ENCODE peak calls at places on chromosomes 13 and 19, in four cellular contexts. One of them, this sample, is unnamed.

GRCh38 chr13:102312841-102313240 is 89.0 kb downstream of the FGF14 start:
- DNase-seq in aorta: no peak
- DNase-seq in T-helper 9 cell: no peak
- DNase-seq in ELR: no peak
- DNase-seq in this sample: no peak

GRCh38 chr19:1668339-1669123 is 16.1 kb upstream of the TCF3 start:
- DNase-seq in ELR: peak
- DNase-seq in T-helper 9 cell: no peak
- DNase-seq in aorta: no peak
- DNase-seq in this sample: no peak

GRCh38 chr13:26423634-26424033 is 133.8 kb upstream of the WASF3 start:
- DNase-seq in ELR: no peak
- DNase-seq in T-helper 9 cell: no peak
- DNase-seq in aorta: peak
- DNase-seq in this sample: no peak

GRCh38 chr13:110394371-110394841 is 87.3 kb downstream of the COL4A2 start:
- DNase-seq in T-helper 9 cell: no peak
- DNase-seq in ELR: peak
- DNase-seq in aorta: no peak
- DNase-seq in this sample: no peak

GRCh38 chr13:99303863-99304521 is 3.2 kb downstream of the GPR183 start:
- DNase-seq in ELR: no peak
- DNase-seq in aorta: no peak
- DNase-seq in T-helper 9 cell: peak
- DNase-seq in this sample: peak

GRCh38 chr13:106566682-106567420 is 1.1 kb downstream of the ARGLU1 start:
- DNase-seq in T-helper 9 cell: peak
- DNase-seq in ELR: peak
- DNase-seq in aorta: no peak
- DNase-seq in this sample: peak

GRCh38 chr19:6838062-6838655 is 49.2 kb upstream of the ADGRE1 start:
- DNase-seq in aorta: no peak
- DNase-seq in T-helper 9 cell: no peak
- DNase-seq in ELR: no peak
- DNase-seq in this sample: no peak

GRCh38 chr19:18594096-18594823 is 5.7 kb downstream of the REX1BD start:
- DNase-seq in ELR: peak
- DNase-seq in T-helper 9 cell: peak
- DNase-seq in aorta: peak
- DNase-seq in this sample: peak

GRCh38 chr19:48728882-48729645 is 9.5 kb upstream of the MAMSTR start:
- DNase-seq in aorta: no peak
- DNase-seq in T-helper 9 cell: no peak
- DNase-seq in ELR: no peak
- DNase-seq in this sample: no peak

GRCh38 chr19:29712744-29713516 is 2.1 kb downstream of the C19orf12 start:
- DNase-seq in ELR: no peak
- DNase-seq in T-helper 9 cell: no peak
- DNase-seq in aorta: no peak
- DNase-seq in this sample: no peak

GRCh38 chr19:33905473-33905936 is 108.8 kb downstream of the KCTD15 start:
- DNase-seq in ELR: no peak
- DNase-seq in T-helper 9 cell: no peak
- DNase-seq in aorta: peak
- DNase-seq in this sample: no peak

GRCh38 chr19:16133818-16134217 is 9.7 kb upstream of the HSH2D start:
- DNase-seq in ELR: no peak
- DNase-seq in aorta: no peak
- DNase-seq in T-helper 9 cell: no peak
- DNase-seq in this sample: no peak

This sample was measured in activated effector memory CD4-positive, alpha-beta T cell treated with Interleukin-2 at 50 U/mL for 16 hours.